ENCODE peak calls at places on chromosomes 2 and 18, in ten cellular contexts. Z is lower lobe of right lung; X is HepG2; G is K562; W is PC-3; P is CD8-positive, alpha-beta T cell; Q is left lung; C is RWPE2; S is upper lobe of right lung; E is A549. Y is an unnamed sample.
A peak's percentile ranks its signal among the peaks of the same experiment; 100 is the strongest.

GRCh38 chr2:127650041-127650784 is 4.3 kb downstream of the GPR17 start:
- ATAC-seq in C (no peak), E (no peak), S (no peak), G (no peak), Q (no peak), W (no peak), X (peak; percentile 9), Z (no peak), P (no peak), Y (peak; percentile 13)

GRCh38 chr18:59560556-59560955 is 136.7 kb downstream of the CCBE1 start:
- ATAC-seq in G (no peak), X (no peak), E (no peak), S (no peak), C (no peak), Q (peak; percentile 40), P (no peak), W (no peak), Z (peak; percentile 23), Y (no peak)

GRCh38 chr18:25349926-25350560 is 1.9 kb downstream of the ZNF521 start:
- ATAC-seq in E (no peak), Z (no peak), P (no peak), S (no peak), W (no peak), C (no peak), Q (no peak), X (no peak), G (no peak), Y (no peak)

GRCh38 chr2:205650450-205650849 is 31.9 kb upstream of the NRP2 start:
- ATAC-seq in Q (peak; percentile 49), Z (no peak), G (no peak), X (peak; percentile 48), W (peak; percentile 95), P (no peak), S (peak; percentile 47), E (no peak), C (peak; percentile 98), Y (peak; percentile 54)

GRCh38 chr2:47257837-47258436 is 102.8 kb upstream of the STPG4 start:
- ATAC-seq in P (no peak), C (no peak), G (no peak), W (no peak), Q (no peak), E (no peak), S (no peak), Z (no peak), X (no peak), Y (no peak)

GRCh38 chr18:45828917-45829811 is 3.7 kb downstream of the SIGLEC15 start:
- ATAC-seq in Z (peak; percentile 75), P (no peak), W (no peak), E (peak; percentile 14), Q (peak; percentile 69), G (peak; percentile 71), S (peak; percentile 76), C (no peak), X (peak; percentile 14), Y (peak; percentile 28)

GRCh38 chr18:49562481-49563129 is 748 bp downstream of the LIPG start:
- ATAC-seq in C (peak; percentile 17), E (no peak), Q (peak; percentile 46), X (peak; percentile 59), W (peak; percentile 7), Z (peak; percentile 51), P (no peak), S (peak; percentile 28), G (no peak), Y (no peak)

GRCh38 chr2:98508690-98509054 is 64.0 kb downstream of the INPP4A start:
- ATAC-seq in P (peak; percentile 88), C (no peak), G (peak; percentile 66), Q (peak; percentile 70), W (no peak), E (no peak), X (no peak), Z (peak; percentile 79), S (peak; percentile 83), Y (peak; percentile 56)

GRCh38 chr2:121803503-121803902 is 48.1 kb downstream of the TSN start:
- ATAC-seq in S (no peak), G (no peak), C (no peak), Q (no peak), P (no peak), Z (no peak), W (no peak), E (no peak), X (no peak), Y (no peak)

GRCh38 chr2:136386046-136386445 is 268.1 kb upstream of the CXCR4 start:
- ATAC-seq in Z (no peak), X (no peak), P (no peak), S (no peak), Q (no peak), W (no peak), E (no peak), G (no peak), C (no peak), Y (peak; percentile 60)

GRCh38 chr2:118131771-118132170 is 43.5 kb downstream of the INSIG2 start:
- ATAC-seq in G (no peak), Z (no peak), X (no peak), C (no peak), E (no peak), S (no peak), P (no peak), W (no peak), Q (no peak), Y (no peak)

DNA sequence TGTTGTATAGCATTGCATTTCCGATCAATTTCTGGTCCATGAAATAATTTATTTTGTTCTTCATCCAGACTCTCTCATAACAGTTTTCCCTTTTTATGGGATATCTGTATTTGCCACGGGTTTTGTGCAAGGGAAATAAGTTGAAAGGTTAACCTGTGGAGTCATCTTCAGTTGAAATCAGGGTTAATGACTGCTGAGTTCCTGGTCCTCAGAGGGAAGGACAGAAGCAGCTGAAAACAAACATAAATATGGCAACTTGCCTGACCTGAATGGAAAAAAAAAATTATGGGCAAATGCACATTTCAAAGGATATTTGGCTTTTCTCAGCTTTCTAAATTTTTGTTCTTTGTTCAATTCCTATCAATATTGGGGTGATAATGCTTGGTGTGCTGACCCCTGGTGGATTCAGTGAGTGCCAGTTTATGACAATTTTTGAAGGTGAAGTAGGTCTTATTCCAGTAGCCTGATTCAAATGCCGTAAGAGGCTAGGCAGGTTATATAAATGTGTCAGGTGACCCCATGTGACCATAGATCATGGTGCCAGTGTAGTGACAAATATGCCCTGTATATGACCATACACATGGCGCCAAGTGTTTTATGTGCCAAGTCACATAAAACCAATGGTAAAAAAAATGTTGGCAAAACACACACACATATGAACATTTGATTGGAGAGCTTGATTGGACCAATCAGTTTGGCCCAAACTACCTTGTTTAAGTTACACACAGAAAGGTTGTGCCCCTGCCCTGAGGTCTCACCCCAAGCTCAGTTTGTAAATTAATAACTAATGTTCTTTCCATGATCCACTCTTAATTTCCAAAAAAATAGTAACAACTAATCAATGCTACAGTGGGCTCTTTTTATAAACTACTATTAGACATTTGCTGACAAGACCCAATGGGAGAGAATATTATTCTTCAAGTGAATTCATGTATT is 47.6 kb upstream of the FAM124B start:
- ATAC-seq in G (peak; percentile 60), W (peak; percentile 55), P (no peak), X (peak; percentile 83), Z (no peak), S (peak; percentile 61), E (peak; percentile 70), Q (peak; percentile 50), C (no peak), Y (no peak)
- TF ChIP-seq CTCF in G (peak; percentile 56), W (peak; percentile 82), P (peak; percentile 34), X (peak; percentile 59), Z (peak; percentile 56), S (peak; percentile 65), E (peak; percentile 58), Q (peak; percentile 16), C (peak; percentile 76), Y (peak; percentile 39)

GRCh38 chr2:160380613-160381012 is 113.0 kb downstream of the RBMS1 start:
- ATAC-seq in X (no peak), P (no peak), W (no peak), S (peak; percentile 61), G (no peak), Z (peak; percentile 49), Q (peak; percentile 18), C (no peak), E (no peak), Y (no peak)
- H3K4me1 ChIP-seq in X (no peaks in the 10 kb centered on the region), P (peaks cover 56% of the 10 kb centered on the region), W (peaks cover 17% of the 10 kb centered on the region), S (peaks cover 82% of the 10 kb centered on the region), G (no peaks in the 10 kb centered on the region), Z (peaks cover 97% of the 10 kb centered on the region), Q (peaks cover 97% of the 10 kb centered on the region), C (peaks cover 62% of the 10 kb centered on the region), E (peaks cover 90% of the 10 kb centered on the region), Y (peaks cover 94% of the 10 kb centered on the region)

GRCh38 chr2:208466920-208467298 is 60.3 kb downstream of the PTH2R start:
- ATAC-seq in Z (no peak), X (no peak), S (no peak), E (no peak), P (no peak), W (no peak), G (no peak), C (no peak), Q (no peak), Y (no peak)
- H3K4me3 ChIP-seq in Z (no peak overlapping the region), X (no peak overlapping the region), S (no peak overlapping the region), E (no peak overlapping the region), P (no peak overlapping the region), W (no peak overlapping the region), G (no peak overlapping the region), C (no peak overlapping the region), Q (no peak overlapping the region), Y (no peak overlapping the region)

DNA sequence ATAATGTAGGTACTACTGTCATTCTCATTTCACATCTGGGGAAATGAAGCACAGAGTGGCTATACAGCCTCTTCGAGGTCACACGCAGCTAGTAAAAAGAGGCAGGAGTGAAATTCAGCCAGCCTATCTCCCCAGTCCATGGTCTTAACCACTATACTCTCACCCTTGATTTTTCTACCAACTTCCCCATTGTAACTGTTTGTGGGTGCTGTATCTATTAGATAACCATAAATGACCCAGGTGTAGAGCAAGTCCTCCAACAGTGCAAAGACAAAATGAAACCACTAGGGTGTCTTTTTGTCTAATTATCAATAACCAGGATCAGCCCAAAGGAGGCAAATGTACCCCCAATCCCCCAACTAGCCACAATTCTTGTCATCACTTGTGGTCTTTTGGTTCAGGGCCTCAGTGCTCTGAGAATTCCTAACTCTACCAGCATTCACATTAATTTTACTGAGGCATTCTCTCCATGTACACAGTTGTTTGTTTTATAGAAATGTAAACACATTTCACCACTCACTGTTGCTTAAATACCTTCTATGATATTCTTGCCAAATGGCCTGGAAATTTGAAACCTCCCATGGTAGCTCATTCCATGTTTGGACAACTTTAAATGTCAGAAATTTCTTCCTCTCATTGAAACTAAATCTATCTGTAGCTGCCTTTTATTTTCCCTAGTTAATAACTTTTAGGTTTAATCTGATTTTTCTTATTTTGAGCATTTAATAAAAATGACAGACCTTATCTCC is 58.7 kb downstream of the SLC40A1 start:
- ATAC-seq in Q (peak; percentile 61), G (peak; percentile 65), E (peak; percentile 88), X (peak; percentile 84), P (no peak), C (no peak), W (peak; percentile 84), Z (peak; percentile 52), S (no peak), Y (no peak)
- TF ChIP-seq CTCF in Q (no peak), G (peak; percentile 14), E (no peak), X (no peak), P (no peak), C (no peak), W (no peak), Z (no peak), S (no peak), Y (no peak)

GRCh38 chr18:63290456-63291200 is 28.9 kb downstream of the BCL2 start:
- ATAC-seq in E (no peak), G (no peak), Z (no peak), P (peak; percentile 68), X (no peak), S (no peak), W (no peak), Q (no peak), C (no peak), Y (no peak)
- H3K4me1 ChIP-seq in E (no peaks in the 10 kb centered on the region), G (no peaks in the 10 kb centered on the region), Z (peaks cover 24% of the 10 kb centered on the region), P (peaks cover 83% of the 10 kb centered on the region), X (no peaks in the 10 kb centered on the region), S (peaks cover 29% of the 10 kb centered on the region), W (no peaks in the 10 kb centered on the region), Q (peaks cover 9% of the 10 kb centered on the region), C (no peaks in the 10 kb centered on the region), Y (peaks cover 19% of the 10 kb centered on the region)